ENCODE peak calls at places on chromosome 19, in four cellular contexts. P is K562, D is Panc1, V is HCT116. Y is an unnamed sample.

GRCh38 chr19:46491975-46492682 is 3.5 kb downstream of the PNMA8B start:
- DNase-seq in P (no peak), D (no peak), V (no peak), Y (no peak)

GRCh38 chr19:2064395-2064787 is 13.3 kb upstream of the MKNK2 start:
- DNase-seq in P (no peak), D (no peak), V (no peak), Y (no peak)

GRCh38 chr19:290539-291521 is at the start of gene PLPP2:
- DNase-seq in P (peak; percentile 48), D (no peak), V (no peak), Y (no peak)

GRCh38 chr19:15934332-15935078 is at the start of gene CYP4F11:
- DNase-seq in P (no peak), D (no peak), V (peak; percentile 75), Y (peak; percentile 87)

GRCh38 chr19:22052644-22053013 is 345 bp downstream of the ZNF257 start:
- DNase-seq in P (peak; percentile 4), D (no peak), V (no peak), Y (no peak)

GRCh38 chr19:5086725-5087439 is 118.0 kb downstream of the KDM4B start:
- DNase-seq in P (no peak), D (no peak), V (no peak), Y (no peak)

GRCh38 chr19:15715642-15716041 is 12.2 kb upstream of the OR10H2 start:
- DNase-seq in P (no peak), D (no peak), V (no peak), Y (no peak)

GRCh38 chr19:58097783-58098681 is at the start of gene ZSCAN18:
- DNase-seq in P (peak; percentile 89), D (no peak), V (no peak), Y (no peak)

GRCh38 chr19:4652075-4652474 is 12.8 kb downstream of the TNFAIP8L1 start:
- DNase-seq in P (no peak), D (no peak), V (no peak), Y (no peak)

GRCh38 chr19:51607077-51607476 is 23.1 kb downstream of the SIGLEC5 start:
- DNase-seq in P (no peak), D (no peak), V (no peak), Y (no peak)

GRCh38 chr19:1374250-1374577 is 9.5 kb upstream of the NDUFS7 start:
- DNase-seq in P (no peak), D (no peak), V (no peak), Y (peak; percentile 73)

GRCh38 chr19:9306443-9306842 is 3.2 kb downstream of the ZNF699 start:
- DNase-seq in P (no peak), D (no peak), V (no peak), Y (no peak)

GRCh38 chr19:45864629-45865082 is 530 bp downstream of the FOXA3 start:
- DNase-seq in P (no peak), D (no peak), V (no peak), Y (no peak)

GRCh38 chr19:15038304-15038703 is 11.0 kb upstream of the CASP14 start:
- DNase-seq in P (no peak), D (no peak), V (no peak), Y (no peak)

GRCh38 chr19:1648926-1649541 is 3.4 kb downstream of the TCF3 start:
- DNase-seq in P (no peak), D (no peak), V (no peak), Y (no peak)

GRCh38 chr19:10505583-10506229 is 2.5 kb upstream of the KEAP1 start:
- DNase-seq in P (peak; percentile 74), D (no peak), V (peak; percentile 60), Y (peak; percentile 60)

GRCh38 chr19:14544977-14545715 is 15.8 kb downstream of the TECR start:
- DNase-seq in P (no peak), D (no peak), V (no peak), Y (no peak)

GRCh38 chr19:30577551-30578090 is 205.4 kb downstream of the ZNF536 start:
- DNase-seq in P (no peak), D (no peak), V (no peak), Y (no peak)

GRCh38 chr19:17947815-17948473 is 15.1 kb downstream of the CCDC124 start:
- DNase-seq in P (peak; percentile 99), D (no peak), V (peak; percentile 81), Y (peak; percentile 85)
- TF ChIP-seq TCF7L2 in P (no peak), D (no peak), V (no peak), Y (no peak)

DNA sequence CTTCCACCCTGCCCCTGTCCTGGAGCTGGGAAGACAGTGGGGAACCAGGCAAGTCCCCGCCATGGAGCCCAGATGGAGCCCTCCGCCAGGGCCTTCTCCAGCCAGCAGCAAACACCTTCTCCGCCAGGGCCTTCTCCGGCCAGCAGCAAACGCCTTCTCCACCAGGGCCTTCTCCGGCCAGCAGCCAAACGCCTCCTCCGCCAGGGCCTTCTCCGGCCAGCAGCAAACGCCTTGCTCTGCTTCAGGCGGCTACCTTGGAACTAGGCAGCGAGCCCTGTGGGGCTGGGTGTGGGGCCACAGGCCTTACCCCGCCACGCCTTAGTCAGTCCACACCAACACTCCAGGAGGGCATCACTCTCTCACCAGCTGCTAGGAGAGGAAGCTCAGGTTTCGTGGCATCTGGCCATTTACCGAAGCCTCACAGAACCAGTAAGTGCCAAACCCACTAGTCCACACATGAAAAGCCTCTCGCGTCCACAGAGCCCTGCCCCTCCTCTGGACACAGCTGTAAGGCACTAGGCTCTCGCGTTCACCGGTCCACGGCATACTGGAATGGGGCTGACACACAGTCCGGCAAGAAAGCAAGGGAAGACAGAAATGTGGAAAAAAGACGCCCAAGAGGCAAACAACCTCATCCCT is 41.0 kb downstream of the MLLT1 start:
- DNase-seq in P (no peak), D (no peak), V (no peak), Y (no peak)
- TF ChIP-seq TCF7L2 in P (no peak), D (no peak), V (no peak), Y (no peak)

GRCh38 chr19:7624810-7625209 is 4.5 kb downstream of the XAB2 start:
- DNase-seq in P (no peak), D (no peak), V (no peak), Y (no peak)

GRCh38 chr19:7620442-7621412 is 8.6 kb downstream of the XAB2 start:
- DNase-seq in P (no peak), D (no peak), V (no peak), Y (no peak)

GRCh38 chr19:7625763-7626372 is 3.5 kb downstream of the XAB2 start:
- DNase-seq in P (no peak), D (no peak), V (no peak), Y (no peak)

GRCh38 chr19:7623725-7624603 is 5.4 kb downstream of the XAB2 start:
- DNase-seq in P (no peak), D (no peak), V (no peak), Y (no peak)

DNA sequence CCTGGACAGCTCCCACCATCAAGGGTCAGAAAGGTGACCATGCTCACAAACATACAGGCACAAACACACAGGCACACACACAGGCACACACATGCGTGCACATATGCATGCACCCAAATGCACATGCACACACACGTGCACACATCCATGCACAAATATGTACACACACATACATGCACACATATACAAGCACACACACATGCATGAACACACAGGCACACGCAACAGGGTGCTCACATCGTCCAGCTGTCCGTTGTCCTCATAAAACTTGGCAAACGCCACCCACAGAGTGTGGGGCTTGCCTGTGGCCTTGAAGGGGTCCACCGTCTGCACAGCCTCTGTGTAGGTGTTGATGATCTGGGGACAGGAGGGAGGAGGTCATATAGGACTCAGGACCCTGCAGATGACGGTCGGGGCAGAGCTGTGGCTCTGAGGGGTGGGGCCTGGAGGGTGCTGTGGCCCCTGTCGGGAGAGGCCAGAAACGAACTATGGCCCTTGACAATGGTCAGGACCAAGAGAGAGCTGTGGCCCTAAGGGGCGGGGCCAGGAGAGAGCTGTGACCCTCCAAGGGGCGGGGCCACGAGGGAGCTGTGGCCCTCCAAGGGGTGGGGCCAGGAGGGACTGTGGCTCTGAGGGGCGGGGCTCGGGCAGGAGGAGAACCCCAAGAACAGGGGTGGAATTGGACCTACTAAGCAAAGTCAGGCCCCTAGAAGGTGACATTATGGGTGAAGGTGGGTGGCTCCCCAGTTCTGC is 6.2 kb downstream of the XAB2 start:
- DNase-seq in P (peak; percentile 80), D (no peak), V (no peak), Y (no peak)
- TF ChIP-seq TCF7L2 in P (no peak), D (no peak), V (no peak), Y (no peak)

DNA sequence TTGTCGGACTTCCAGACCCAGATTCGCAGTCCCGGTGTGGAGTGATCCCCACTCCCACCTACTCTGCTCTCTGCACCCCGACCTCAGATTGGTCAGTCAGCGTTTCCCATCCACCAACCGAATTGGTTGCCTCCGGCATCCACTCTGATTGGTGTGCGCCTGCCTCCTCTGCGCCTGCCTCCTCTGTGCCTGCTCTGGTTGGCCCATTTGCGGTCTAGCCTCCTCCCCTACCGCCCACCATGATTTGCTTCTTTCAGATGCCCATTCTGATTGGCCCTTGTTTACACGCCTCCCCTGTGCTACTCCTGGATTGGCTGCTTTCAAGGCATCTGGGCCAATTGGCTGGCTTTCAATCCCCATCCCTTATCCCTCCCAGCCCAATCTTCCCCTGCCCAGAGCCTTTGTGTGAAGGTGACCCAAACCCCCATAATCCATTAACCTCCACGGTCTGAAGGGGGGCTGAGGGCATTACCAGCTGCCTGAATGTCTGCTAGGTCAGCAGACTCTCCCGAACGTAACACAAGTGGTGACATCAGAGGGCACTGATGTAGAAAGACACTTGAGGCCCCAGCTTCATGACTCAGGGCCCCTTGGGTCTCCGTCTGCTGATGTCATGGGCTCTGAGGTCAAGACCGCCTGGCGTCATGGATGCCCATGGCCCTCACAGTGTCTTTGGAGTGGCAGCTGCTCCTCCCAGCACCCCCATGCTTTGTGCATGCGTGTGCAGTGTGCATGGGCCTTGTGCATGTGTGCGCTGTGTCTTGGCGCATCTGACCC is 80.5 kb downstream of the MAP4K1 start:
- DNase-seq in P (no peak), D (no peak), V (no peak), Y (no peak)
- TF ChIP-seq TCF7L2 in P (no peak), D (no peak), V (no peak), Y (no peak)

DNA sequence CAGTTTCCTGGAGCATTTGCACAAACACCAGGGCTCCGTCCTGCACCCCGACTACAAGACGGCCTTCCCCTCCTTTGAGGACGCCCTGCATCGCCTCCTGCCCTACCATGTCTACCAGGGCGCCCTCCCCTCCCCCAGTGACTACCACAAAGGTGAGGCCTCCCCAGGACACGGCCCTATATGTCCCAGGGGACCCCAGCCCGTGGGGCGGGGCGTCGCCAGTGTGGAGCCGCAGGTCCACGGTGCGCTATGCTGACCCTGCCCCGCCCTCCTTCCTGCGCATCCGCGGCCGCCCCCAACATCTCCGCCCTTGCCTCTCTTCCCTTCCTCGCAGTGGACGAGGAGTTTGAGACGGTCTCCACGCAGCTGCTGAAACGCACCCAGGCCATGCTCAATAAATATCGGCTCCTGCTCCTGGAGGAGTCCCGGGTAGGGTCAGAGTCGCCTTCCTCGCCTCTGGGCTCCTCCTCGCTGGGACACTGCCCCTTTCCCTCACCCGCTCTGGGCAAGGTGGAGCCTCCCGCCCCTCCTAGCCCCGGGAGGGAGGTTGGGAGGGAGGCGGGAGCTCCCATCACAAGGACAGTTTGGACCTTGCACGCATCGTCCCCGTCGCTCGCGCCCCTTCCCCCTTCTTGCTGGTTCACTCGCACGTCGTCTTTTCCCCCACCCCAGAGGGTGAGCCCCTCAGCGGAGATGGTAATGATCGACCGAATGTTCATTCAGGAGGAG is 14.4 kb upstream of the EHD2 start:
- DNase-seq in P (no peak), D (no peak), V (no peak), Y (no peak)
- TF ChIP-seq TCF7L2 in P (no peak), D (no peak), V (no peak), Y (no peak)

Y was measured in HepG2.